ENCODE peak calls at places on chromosome 21, in seven cellular contexts. P, X, M, A, K, H and Q are unnamed samples.
A peak's percentile ranks its signal among the peaks of the same experiment; 100 is the strongest.

GRCh38 chr21:31766895-31767294 is 35.0 kb upstream of the SCAF4 start:
- DNase-seq in P (no peak), X (no peak), M (no peak), A (no peak), K (no peak), H (no peak), Q (no peak)

GRCh38 chr21:41358193-41359166 is 3.3 kb upstream of the MX2 start:
- DNase-seq in P (no peak), X (peak; percentile 39), M (no peak), A (no peak), K (no peak), H (no peak), Q (no peak)

GRCh38 chr21:42232176-42232825 is 13.4 kb downstream of the ABCG1 start:
- DNase-seq in P (no peak), X (peak; percentile 46), M (no peak), A (no peak), K (no peak), H (no peak), Q (no peak)

GRCh38 chr21:43307677-43308070 is 119.3 kb downstream of the SIK1 start:
- DNase-seq in P (no peak), X (no peak), M (no peak), A (no peak), K (no peak), H (no peak), Q (no peak)

GRCh38 chr21:38080888-38081287 is 164.6 kb upstream of the KCNJ6 start:
- DNase-seq in P (no peak), X (no peak), M (no peak), A (no peak), K (no peak), H (no peak), Q (no peak)

GRCh38 chr21:31293986-31294385 is 50.1 kb downstream of the TIAM1 start:
- DNase-seq in P (no peak), X (no peak), M (peak; percentile 46), A (peak; percentile 74), K (no peak), H (peak; percentile 93), Q (no peak)

GRCh38 chr21:41752231-41752681 is 14.6 kb downstream of the RIPK4 start:
- DNase-seq in P (no peak), X (peak; percentile 76), M (no peak), A (no peak), K (no peak), H (peak; percentile 53), Q (no peak)

GRCh38 chr21:42809577-42810440 is 69.5 kb downstream of the WDR4 start:
- DNase-seq in P (no peak), X (no peak), M (no peak), A (no peak), K (no peak), H (no peak), Q (no peak)

GRCh38 chr21:45698493-45698947 is 55.0 kb downstream of the PCBP3 start:
- DNase-seq in P (no peak), X (peak; percentile 70), M (no peak), A (peak; percentile 82), K (no peak), H (peak; percentile 99), Q (peak; percentile 68)

GRCh38 chr21:46478910-46479309 is 20.2 kb downstream of the DIP2A start:
- DNase-seq in P (no peak), X (no peak), M (no peak), A (no peak), K (no peak), H (no peak), Q (no peak)

GRCh38 chr21:31398574-31398973 is 54.5 kb upstream of the TIAM1 start:
- DNase-seq in P (no peak), X (no peak), M (no peak), A (no peak), K (no peak), H (no peak), Q (no peak)

GRCh38 chr21:46116846-46117585 is 19.1 kb downstream of the COL6A2 start:
- DNase-seq in P (no peak), X (peak; percentile 69), M (no peak), A (no peak), K (no peak), H (no peak), Q (peak; percentile 4)

GRCh38 chr21:31801551-31802234 is 69.8 kb upstream of the SCAF4 start:
- DNase-seq in P (no peak), X (no peak), M (no peak), A (no peak), K (no peak), H (no peak), Q (no peak)

GRCh38 chr21:35226960-35227741 is 178.0 kb upstream of the RUNX1 start:
- DNase-seq in P (no peak), X (no peak), M (no peak), A (no peak), K (no peak), H (no peak), Q (no peak)

GRCh38 chr21:26169611-26170470 is 729 bp downstream of the APP start:
- DNase-seq in P (peak; percentile 77), X (peak; percentile 85), M (peak; percentile 45), A (no peak), K (no peak), H (peak; percentile 73), Q (no peak)

GRCh38 chr21:26167593-26167992 is 3.0 kb downstream of the APP start:
- DNase-seq in P (no peak), X (no peak), M (no peak), A (no peak), K (no peak), H (no peak), Q (no peak)

GRCh38 chr21:26169061-26169610 is 1.4 kb downstream of the APP start:
- DNase-seq in P (peak; percentile 77), X (peak; percentile 80), M (peak; percentile 40), A (no peak), K (no peak), H (peak; percentile 79), Q (no peak)

GRCh38 chr21:26171310-26172100 is 935 bp upstream of the APP start:
- DNase-seq in P (no peak), X (no peak), M (no peak), A (no peak), K (no peak), H (no peak), Q (no peak)

DNA sequence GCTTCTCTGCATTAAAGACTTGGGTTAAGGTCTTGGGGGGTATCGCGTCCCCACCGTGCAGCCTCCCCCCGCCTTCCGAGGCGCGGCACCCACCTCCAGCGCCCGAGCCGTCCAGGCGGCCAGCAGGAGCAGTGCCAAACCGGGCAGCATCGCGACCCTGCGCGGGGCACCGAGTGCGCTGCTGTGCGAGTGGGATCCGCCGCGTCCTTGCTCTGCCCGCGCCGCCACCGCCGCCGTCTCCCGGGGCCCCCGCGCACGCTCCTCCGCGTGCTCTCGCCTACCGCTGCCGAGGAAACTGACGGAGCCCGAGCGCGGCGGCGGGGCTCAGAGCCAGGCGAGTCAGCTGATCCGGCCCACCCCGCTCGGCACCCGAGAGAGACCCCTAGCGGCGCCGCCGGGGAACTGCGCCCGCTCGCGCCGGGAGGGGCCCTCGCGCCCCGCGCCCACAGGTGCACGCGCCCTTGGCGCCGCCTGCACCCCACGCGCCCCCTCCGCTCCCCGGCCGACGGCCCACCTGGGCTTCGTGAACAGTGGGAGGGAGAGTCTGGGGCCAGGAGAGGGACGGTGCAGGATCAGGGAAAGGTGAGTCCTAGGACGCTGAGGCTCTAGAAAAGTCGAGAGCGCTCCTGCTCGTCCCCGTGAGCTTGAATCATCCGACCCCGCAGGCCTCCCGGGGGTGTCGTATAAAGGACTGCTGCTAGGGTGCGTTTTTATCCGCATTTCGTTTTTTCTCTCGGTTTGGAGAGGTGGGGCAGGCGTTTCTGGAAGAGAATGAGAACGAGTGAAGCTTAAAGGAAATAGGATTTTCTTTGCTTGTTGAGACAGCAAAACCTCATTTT is at the start of gene APP:
- DNase-seq in P (peak; percentile 96), X (peak; percentile 94), M (peak; percentile 88), A (no peak), K (no peak), H (peak; percentile 72), Q (peak; percentile 64)
- TF ChIP-seq CTCF in P (peak; percentile 97), X (peak; percentile 91), M (peak; percentile 90), A (peak; percentile 61), K (peak; percentile 38), H (peak; percentile 47), Q (peak; percentile 97)

DNA sequence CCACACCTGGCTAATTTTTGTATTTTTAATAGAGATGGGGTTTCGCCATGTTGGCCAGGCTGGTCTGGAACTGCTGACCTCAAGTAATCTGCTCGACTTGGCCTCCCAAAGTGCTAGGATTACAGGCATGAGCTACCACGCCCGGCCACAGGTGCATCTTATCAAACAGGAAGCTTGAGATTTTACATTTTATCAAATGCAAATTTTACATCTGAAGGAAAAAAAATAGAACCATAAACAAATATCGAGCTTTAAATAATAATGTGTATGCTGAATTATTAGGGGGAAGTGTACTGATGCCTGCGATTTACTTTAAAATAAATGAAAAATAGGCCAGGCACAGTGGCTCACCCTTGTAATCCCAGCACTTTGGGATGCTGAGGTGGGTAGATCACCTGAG is 16.6 kb upstream of the BRWD1 start:
- DNase-seq in P (no peak), X (no peak), M (no peak), A (no peak), K (no peak), H (no peak), Q (no peak)
- TF ChIP-seq CTCF in P (no peak), X (no peak), M (no peak), A (no peak), K (no peak), H (no peak), Q (no peak)

DNA sequence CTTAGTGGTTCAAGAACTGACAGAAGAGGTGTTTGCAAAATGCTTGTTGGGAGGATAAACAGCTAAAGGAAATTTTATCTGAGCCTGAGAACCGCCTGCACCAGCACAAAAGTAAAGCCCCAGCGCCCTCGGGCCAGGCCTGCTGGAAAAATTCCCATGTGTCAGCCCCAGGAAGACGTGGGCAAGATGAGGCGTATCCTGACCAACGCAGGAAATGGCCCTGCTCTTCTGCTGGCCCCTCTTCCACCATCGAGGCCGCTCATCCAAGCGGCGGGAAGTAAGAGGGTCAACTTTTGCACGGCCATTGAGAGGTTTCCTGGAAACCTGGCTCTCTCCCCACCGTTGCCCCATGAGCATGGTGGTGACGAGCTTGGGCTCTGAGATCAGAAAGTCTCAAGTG is 39.6 kb downstream of the LRRC3 start:
- DNase-seq in P (no peak), X (no peak), M (no peak), A (no peak), K (no peak), H (no peak), Q (no peak)
- TF ChIP-seq CTCF in P (no peak), X (no peak), M (no peak), A (no peak), K (no peak), H (no peak), Q (no peak)

DNA sequence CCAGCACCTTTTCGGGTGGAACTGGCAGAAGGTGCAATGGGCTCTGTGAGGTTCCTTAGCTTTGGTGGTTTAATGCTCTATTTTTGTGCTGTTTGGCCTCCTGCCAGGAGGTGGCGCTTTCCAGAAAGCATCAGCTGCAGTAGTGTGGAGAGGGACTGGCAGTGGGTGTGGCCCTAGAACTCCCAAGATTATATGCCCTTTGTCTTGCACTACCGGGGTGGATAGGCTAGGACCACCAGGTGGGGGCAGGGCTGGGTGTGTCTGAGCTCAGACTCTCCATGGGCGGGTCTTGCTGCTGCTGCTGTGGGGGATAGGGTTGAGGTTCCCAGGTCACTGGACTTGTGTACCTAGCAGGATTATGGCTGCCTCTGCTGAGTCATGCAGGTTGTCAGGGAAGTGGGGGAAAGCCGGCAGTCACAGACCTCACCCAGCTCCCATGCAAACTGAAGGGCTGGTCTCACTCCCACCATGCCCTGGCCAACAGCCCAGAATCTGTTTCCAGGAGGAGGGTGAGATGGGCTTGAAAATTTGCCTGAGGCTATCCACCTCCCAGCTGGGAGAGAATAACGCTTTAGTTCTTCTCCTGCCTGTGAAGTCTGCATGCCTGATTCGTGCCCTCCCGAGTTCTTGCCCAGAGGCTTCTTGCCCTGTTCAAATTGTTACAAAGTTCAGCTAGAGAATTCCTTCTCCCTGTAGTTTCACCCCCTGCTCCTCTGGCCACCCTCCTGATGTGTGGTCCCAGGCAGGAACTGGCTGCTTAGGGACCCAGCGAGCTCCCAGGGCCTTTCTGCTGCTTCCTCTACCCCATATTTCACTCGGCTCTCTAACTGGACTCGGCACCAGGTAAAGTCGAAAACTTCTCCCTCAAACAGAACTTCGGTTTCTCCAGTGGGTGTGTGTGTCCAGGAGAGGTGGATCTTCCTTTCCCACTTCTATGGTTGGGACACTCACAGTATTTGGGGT is 76.5 kb upstream of the BTG3 start:
- DNase-seq in P (no peak), X (peak; percentile 93), M (peak; percentile 62), A (no peak), K (no peak), H (no peak), Q (no peak)
- TF ChIP-seq CTCF in P (peak; percentile 19), X (no peak), M (peak; percentile 40), A (peak; percentile 3), K (no peak), H (no peak), Q (no peak)